ENCODE peak calls at places on chromosomes 2 and 18, in four cellular contexts. U is left lung, E is breast epithelium, R is tibial nerve. N is an unnamed sample.

GRCh38 chr2:222960126-222960525 is 91.9 kb upstream of the KCNE4 start:
- DNase-seq in R (no peak), U (no peak), E (no peak), N (no peak)

GRCh38 chr2:64354857-64355680 is 98.9 kb upstream of the LGALSL start:
- DNase-seq in U (no peak), R (no peak), E (no peak), N (no peak)

GRCh38 chr2:199405241-199405640 is 52.5 kb downstream of the SATB2 start:
- DNase-seq in U (no peak), E (no peak), R (no peak), N (no peak)

GRCh38 chr2:1830936-1831616 is 86.8 kb upstream of the PXDN start:
- DNase-seq in U (no peak), R (no peak), E (no peak), N (no peak)

GRCh38 chr2:119004602-119005001 is 62.6 kb downstream of the MARCO start:
- DNase-seq in U (no peak), R (no peak), E (peak; percentile 3), N (no peak)

GRCh38 chr18:68991281-68991680 is 193.4 kb downstream of the CCDC102B start:
- DNase-seq in U (no peak), E (no peak), R (no peak), N (no peak)

GRCh38 chr2:170969030-170969429 is 40.0 kb downstream of the GORASP2 start:
- DNase-seq in R (no peak), U (no peak), E (no peak), N (no peak)

GRCh38 chr2:71670430-71670795 is 217.1 kb downstream of the DYSF start:
- DNase-seq in U (no peak), R (no peak), E (no peak), N (no peak)

GRCh38 chr2:151437630-151438029 is 27.9 kb downstream of the RIF1 start:
- DNase-seq in E (no peak), R (no peak), U (no peak), N (no peak)

GRCh38 chr2:1582891-1583341 is 161.4 kb downstream of the PXDN start:
- DNase-seq in E (no peak), U (peak; percentile 68), R (no peak), N (no peak)

GRCh38 chr2:54983345-54984235 is 66.7 kb downstream of the RTN4 start:
- DNase-seq in U (no peak), R (no peak), E (no peak), N (no peak)

GRCh38 chr2:126876631-126877030 is 22.1 kb upstream of the TEX51 start:
- DNase-seq in E (no peak), R (no peak), U (no peak), N (no peak)

GRCh38 chr2:174681983-174682577 is 82.2 kb downstream of the CHRNA1 start:
- DNase-seq in U (peak; percentile 90), E (no peak), R (no peak), N (no peak)

GRCh38 chr2:39593439-39594393 is 72.0 kb upstream of the TMEM178A start:
- DNase-seq in E (no peak), R (no peak), U (no peak), N (no peak)

GRCh38 chr2:182715896-182716664 is at the start of gene DNAJC10:
- DNase-seq in E (peak; percentile 69), U (peak; percentile 99), R (peak; percentile 63), N (peak; percentile 88)

GRCh38 chr18:36446059-36446458 is 148.5 kb downstream of the FHOD3 start:
- DNase-seq in U (no peak), R (no peak), E (no peak), N (no peak)

GRCh38 chr18:58251416-58251815 is 207.4 kb downstream of the NEDD4L start:
- DNase-seq in U (no peak), R (no peak), E (no peak), N (no peak)

GRCh38 chr2:100234141-100234540 is 88.2 kb downstream of the LONRF2 start:
- DNase-seq in R (no peak), E (no peak), U (no peak), N (no peak)

GRCh38 chr18:65768379-65768778 is 17.6 kb downstream of the CDH7 start:
- DNase-seq in E (no peak), U (no peak), R (no peak), N (no peak)

GRCh38 chr2:169891593-169892298 is 64.5 kb downstream of the UBR3 start:
- DNase-seq in U (no peak), R (no peak), E (no peak), N (no peak)

GRCh38 chr2:69797836-69798465 is 31.5 kb upstream of the GMCL1 start:
- DNase-seq in R (no peak), U (no peak), E (no peak), N (no peak)

GRCh38 chr2:20560011-20560410 is 90.9 kb downstream of the HS1BP3 start:
- DNase-seq in U (peak; percentile 36), R (no peak), E (no peak), N (no peak)

GRCh38 chr2:144349674-144350073 is 170.2 kb downstream of the ZEB2 start:
- DNase-seq in E (no peak), R (no peak), U (no peak), N (no peak)

GRCh38 chr2:98454500-98455235 is 10.0 kb downstream of the INPP4A start:
- DNase-seq in E (no peak), R (no peak), U (no peak), N (no peak)

GRCh38 chr18:213977-214376 is 53.9 kb downstream of the THOC1 start:
- DNase-seq in U (no peak), E (no peak), R (no peak), N (peak; percentile 27)

GRCh38 chr2:142131016-142131714 is at the start of gene LRP1B:
- DNase-seq in U (peak; percentile 33), R (no peak), E (no peak), N (peak; percentile 30)

GRCh38 chr2:132670961-132671781 is 1.2 kb upstream of the LYPD1 start:
- DNase-seq in U (peak; percentile 65), E (no peak), R (no peak), N (no peak)

GRCh38 chr2:152176113-152176714 is 651 bp upstream of the STAM2 start:
- DNase-seq in R (no peak), E (no peak), U (no peak), N (no peak)

GRCh38 chr2:100200985-100201384 is 58.6 kb upstream of the AFF3 start:
- DNase-seq in U (no peak), R (no peak), E (no peak), N (no peak)

GRCh38 chr2:226652388-226652787 is 147.2 kb downstream of the IRS1 start:
- DNase-seq in E (no peak), R (no peak), U (no peak), N (no peak)

GRCh38 chr2:98867539-98868309 is 68.3 kb downstream of the CRACDL start:
- DNase-seq in E (no peak), U (no peak), R (no peak), N (no peak)

GRCh38 chr2:207086136-207086535 is 79.6 kb downstream of the KLF7 start:
- DNase-seq in R (no peak), E (peak; percentile 72), U (no peak), N (peak; percentile 90)
- H3K27ac ChIP-seq in R (no peak overlapping the region), E (peak overlapping the region; percentile 64), U (no peak overlapping the region), N (no peak overlapping the region)

GRCh38 chr2:239994086-239994485 is 31.1 kb downstream of the NDUFA10 start:
- DNase-seq in R (no peak), U (no peak), E (no peak), N (no peak)

GRCh38 chr2:239993291-239993690 is 31.9 kb downstream of the NDUFA10 start:
- DNase-seq in U (no peak), R (no peak), E (no peak), N (no peak)

GRCh38 chr2:239990966-239991365 is 34.2 kb downstream of the NDUFA10 start:
- DNase-seq in R (no peak), E (no peak), U (no peak), N (no peak)

GRCh38 chr2:239991689-239992314 is 33.3 kb downstream of the NDUFA10 start:
- DNase-seq in E (no peak), R (no peak), U (no peak), N (no peak)
- H3K27ac ChIP-seq in E (no peak overlapping the region), R (peak overlapping the region; percentile 63), U (no peak overlapping the region), N (peak overlapping the region; percentile 32)

DNA sequence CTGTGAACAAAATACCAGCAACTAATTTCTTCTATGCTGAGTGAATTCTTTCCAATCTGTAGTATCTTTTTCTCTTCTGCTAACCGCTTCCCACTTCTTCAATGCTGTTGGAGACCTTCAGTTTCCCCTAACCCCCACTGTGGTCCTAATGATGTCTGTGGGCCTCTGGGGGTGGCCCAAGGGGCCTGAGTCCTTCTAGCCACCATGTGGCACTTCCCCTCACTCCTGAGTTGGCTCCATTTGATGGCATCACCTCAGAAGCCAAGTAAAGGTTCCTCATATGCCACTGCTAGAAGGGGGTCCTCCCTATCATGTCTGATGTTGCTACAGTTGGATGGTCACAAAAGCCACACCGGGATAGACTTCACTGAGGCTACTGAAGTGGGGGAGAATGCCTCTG is 37.5 kb downstream of the ARHGAP25 start:
- DNase-seq in R (no peak), U (no peak), E (no peak), N (no peak)
- H3K27ac ChIP-seq in R (no peak overlapping the region), U (peak overlapping the region; percentile 91), E (peak overlapping the region; percentile 22), N (no peak overlapping the region)

GRCh38 chr2:67823726-67824125 is 239.1 kb downstream of the C1D start:
- DNase-seq in U (no peak), E (no peak), R (no peak), N (no peak)

GRCh38 chr2:67829470-67829869 is 233.3 kb downstream of the C1D start:
- DNase-seq in U (no peak), E (no peak), R (no peak), N (no peak)

GRCh38 chr2:67824196-67824595 is 238.6 kb downstream of the C1D start:
- DNase-seq in R (no peak), E (no peak), U (no peak), N (no peak)

GRCh38 chr2:67828066-67828465 is 234.7 kb downstream of the C1D start:
- DNase-seq in R (no peak), U (no peak), E (no peak), N (no peak)

GRCh38 chr2:67825476-67825875 is 237.3 kb downstream of the C1D start:
- DNase-seq in R (no peak), E (no peak), U (no peak), N (no peak)
- H3K27ac ChIP-seq in R (no peak overlapping the region), E (no peak overlapping the region), U (no peak overlapping the region), N (no peak overlapping the region)

GRCh38 chr2:239966029-239966847 is 58.9 kb downstream of the NDUFA10 start:
- DNase-seq in R (no peak), U (no peak), E (no peak), N (no peak)
- H3K27ac ChIP-seq in R (no peak overlapping the region), U (no peak overlapping the region), E (no peak overlapping the region), N (no peak overlapping the region)

N was measured in caudate nucleus.